ENCODE peak calls at places on chromosomes 16 and 17, in four cellular contexts. K is left cardiac atrium, H is HEK293T, A is GM18507. U is an unnamed sample.

GRCh38 chr17:81523139-81524062 is 4.8 kb upstream of the FSCN2 start:
- DNase-seq in A (no peak), H (peak; percentile 55), K (peak; percentile 33), U (no peak)

GRCh38 chr17:19309701-19310100 is 52.8 kb downstream of the B9D1 start:
- DNase-seq in H (no peak), A (no peak), K (peak; percentile 9), U (no peak)

GRCh38 chr17:7916799-7917198 is 710 bp upstream of the RNF227 start:
- DNase-seq in H (no peak), A (no peak), K (no peak), U (no peak)

GRCh38 chr16:68887107-68887506 is 43.8 kb downstream of the TANGO6 start:
- DNase-seq in K (no peak), H (no peak), A (no peak), U (no peak)

GRCh38 chr16:85306071-85306792 is 194.0 kb upstream of the CIBAR2 start:
- DNase-seq in H (no peak), K (peak; percentile 94), A (peak; percentile 46), U (no peak)

GRCh38 chr17:21286771-21287702 is 2.5 kb downstream of the MAP2K3 start:
- DNase-seq in K (no peak), A (no peak), H (no peak), U (no peak)

GRCh38 chr17:21252875-21253645 is at the start of gene NATD1:
- DNase-seq in K (peak; percentile 89), H (peak; percentile 87), A (peak; percentile 74), U (peak; percentile 86)

GRCh38 chr16:58024673-58025350 is 742 bp upstream of the MMP15 start:
- DNase-seq in H (no peak), K (peak; percentile 47), A (no peak), U (peak; percentile 51)

GRCh38 chr16:2745961-2746360 is 6.5 kb upstream of the SRRM2 start:
- DNase-seq in K (no peak), H (no peak), A (no peak), U (no peak)

GRCh38 chr17:68790481-68790880 is 164.7 kb downstream of the ABCA8 start:
- DNase-seq in H (no peak), K (no peak), A (no peak), U (no peak)

GRCh38 chr16:86952769-86953168 is 364.4 kb downstream of the C16orf95 start:
- DNase-seq in K (no peak), A (no peak), H (no peak), U (peak; percentile 68)

GRCh38 chr17:38897176-38897575 is 27.3 kb downstream of the LASP1 start:
- DNase-seq in K (peak; percentile 79), A (no peak), H (no peak), U (no peak)

GRCh38 chr17:42247734-42248133 is 28.5 kb downstream of the STAT5B start:
- DNase-seq in K (no peak), H (no peak), A (no peak), U (no peak)

GRCh38 chr16:68037820-68038597 is 14.9 kb downstream of the DUS2 start:
- DNase-seq in K (no peak), H (no peak), A (no peak), U (no peak)

GRCh38 chr16:65538945-65539344 is 417.1 kb upstream of the CDH11 start:
- DNase-seq in K (no peak), H (no peak), A (no peak), U (no peak)

GRCh38 chr17:8056232-8056975 is 17.5 kb downstream of the ALOX15B start:
- DNase-seq in H (no peak), A (peak; percentile 29), K (no peak), U (no peak)

U was measured in 8988T.